ENCODE peak calls at places on chromosomes 2 and 18, in seven cellular contexts. U is CD8-positive, alpha-beta T cell; B is uterus; D is lower lobe of right lung; T is endodermal cell; I is body of pancreas; Z is tibial artery. R is an unnamed sample.

GRCh38 chr2:71950256-71951066 is 197.2 kb downstream of the CYP26B1 start:
- DNase-seq in U (no peak), B (peak), D (no peak), T (peak), I (peak), Z (peak), R (peak)

GRCh38 chr2:169363570-169364150 is 1.3 kb upstream of the LRP2 start:
- DNase-seq in U (peak), B (no peak), D (peak), T (peak), I (peak), Z (no peak), R (peak)

GRCh38 chr2:19609266-19609665 is 250.8 kb upstream of the OSR1 start:
- DNase-seq in U (no peak), B (no peak), D (no peak), T (no peak), I (no peak), Z (no peak), R (no peak)

GRCh38 chr2:195818521-195818920 is 161.5 kb downstream of the SLC39A10 start:
- DNase-seq in U (no peak), B (no peak), D (no peak), T (no peak), I (no peak), Z (no peak), R (no peak)

GRCh38 chr2:198498048-198498447 is 693.7 kb downstream of the PLCL1 start:
- DNase-seq in U (no peak), B (no peak), D (no peak), T (no peak), I (no peak), Z (no peak), R (no peak)

GRCh38 chr2:206230060-206230890 is 44.2 kb upstream of the ZDBF2 start:
- DNase-seq in U (no peak), B (no peak), D (no peak), T (peak), I (no peak), Z (no peak), R (no peak)

GRCh38 chr2:229927817-229928321 is 5.6 kb downstream of the FBXO36 start:
- DNase-seq in U (no peak), B (no peak), D (no peak), T (no peak), I (no peak), Z (no peak), R (no peak)

GRCh38 chr2:61759718-61760117 is 94.1 kb downstream of the FAM161A start:
- DNase-seq in U (no peak), B (no peak), D (no peak), T (no peak), I (no peak), Z (no peak), R (no peak)

GRCh38 chr2:230956827-230957755 is 32.0 kb upstream of the GPR55 start:
- DNase-seq in U (no peak), B (peak), D (no peak), T (peak), I (peak), Z (peak), R (no peak)

GRCh38 chr2:99317156-99317872 is 16.3 kb upstream of the LYG1 start:
- DNase-seq in U (no peak), B (no peak), D (no peak), T (no peak), I (no peak), Z (no peak), R (no peak)

GRCh38 chr2:5690231-5690630 is 2.0 kb upstream of the SOX11 start:
- DNase-seq in U (no peak), B (no peak), D (no peak), T (peak), I (no peak), Z (no peak), R (no peak)

GRCh38 chr2:172734711-172735645 is 667 bp upstream of the RAPGEF4 start:
- DNase-seq in U (no peak), B (no peak), D (no peak), T (peak), I (peak), Z (no peak), R (no peak)

GRCh38 chr2:132598536-132598935 is 71.5 kb downstream of the LYPD1 start:
- DNase-seq in U (no peak), B (no peak), D (no peak), T (no peak), I (no peak), Z (no peak), R (no peak)

GRCh38 chr18:67525328-67526110 is 9.0 kb upstream of the DSEL start:
- DNase-seq in U (no peak), B (peak), D (peak), T (peak), I (peak), Z (peak), R (peak)

GRCh38 chr2:47005687-47006086 is 90.1 kb upstream of the MCFD2 start:
- DNase-seq in U (no peak), B (no peak), D (no peak), T (no peak), I (no peak), Z (no peak), R (no peak)

GRCh38 chr2:47008381-47009280 is 93.0 kb upstream of the MCFD2 start:
- DNase-seq in U (no peak), B (peak), D (no peak), T (no peak), I (no peak), Z (peak), R (no peak)

GRCh38 chr2:47006374-47007220 is 91.0 kb upstream of the MCFD2 start:
- DNase-seq in U (no peak), B (no peak), D (no peak), T (no peak), I (no peak), Z (no peak), R (no peak)

GRCh38 chr2:47007826-47008225 is 92.2 kb upstream of the MCFD2 start:
- DNase-seq in U (no peak), B (no peak), D (no peak), T (no peak), I (no peak), Z (no peak), R (no peak)

DNA sequence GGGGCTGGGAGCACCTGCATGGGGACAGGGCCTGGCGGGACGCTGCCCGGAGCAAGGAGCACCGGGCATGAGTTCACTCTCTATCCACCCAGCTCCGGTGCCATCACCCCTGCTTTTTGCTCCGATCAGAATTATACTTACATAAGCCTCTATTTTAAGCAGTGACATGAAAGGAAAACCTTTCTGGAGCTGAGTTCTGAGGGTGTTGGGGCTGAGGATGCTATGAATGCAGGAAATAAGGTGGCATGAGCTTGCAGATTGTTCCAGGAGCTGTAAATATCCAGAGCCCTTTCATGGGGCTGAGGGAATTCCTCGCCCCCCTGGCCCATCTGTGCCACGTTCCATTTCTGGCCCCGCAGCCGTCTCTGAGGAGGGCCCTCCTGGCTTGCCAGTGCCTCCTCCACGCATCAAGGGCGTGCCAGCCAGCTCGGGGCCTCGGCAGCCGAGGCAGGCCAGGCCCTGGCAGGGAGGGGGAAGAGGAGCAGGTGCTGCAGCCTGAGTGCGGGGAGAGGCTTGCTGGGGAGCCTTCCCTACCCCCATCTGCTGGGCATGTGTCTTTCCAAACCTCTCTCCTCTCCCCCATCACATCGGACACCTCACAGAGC is 91.7 kb upstream of the MCFD2 start:
- DNase-seq in U (no peak), B (no peak), D (no peak), T (no peak), I (no peak), Z (no peak), R (no peak)
- TF ChIP-seq CTCF in U (no peak), B (no peak), D (no peak), T (no peak), I (no peak), Z (no peak), R (no peak)

DNA sequence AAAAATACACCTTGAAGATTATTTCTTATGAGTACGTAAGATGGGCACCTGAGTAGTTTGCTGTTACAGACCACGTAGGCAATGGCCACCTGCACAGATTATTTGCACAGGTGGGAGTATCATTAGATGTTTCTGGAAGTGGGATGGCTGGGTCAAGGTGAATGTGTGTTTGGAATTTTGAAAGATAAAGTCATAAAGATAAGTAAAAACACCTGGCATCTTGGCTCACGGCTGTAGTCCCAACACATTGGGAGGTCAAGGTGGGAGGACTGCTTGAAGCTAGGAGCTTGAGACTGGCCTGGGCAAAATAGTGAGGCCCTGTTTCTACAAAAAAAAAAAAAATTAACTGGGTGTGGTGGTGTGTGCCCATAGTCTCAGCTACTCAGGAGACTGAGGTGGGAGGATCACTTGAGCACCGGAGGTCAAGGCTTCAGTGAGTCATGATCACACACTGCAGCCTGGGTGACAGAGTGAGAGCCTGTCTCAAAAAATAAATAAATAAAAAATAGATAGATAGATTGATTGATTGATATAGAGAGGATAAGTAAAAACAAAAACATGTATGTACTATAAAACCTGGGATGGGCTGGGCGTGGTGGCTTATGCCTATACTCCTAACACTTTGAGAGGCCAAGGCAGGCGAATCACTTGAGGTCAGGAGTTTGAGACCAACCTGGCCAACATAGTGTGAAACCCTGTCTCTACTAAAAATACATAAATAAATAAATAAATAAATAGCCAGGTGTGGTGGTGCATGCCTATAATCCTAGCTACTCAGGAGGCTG is 30.4 kb downstream of the ODC1 start:
- DNase-seq in U (no peak), B (no peak), D (no peak), T (no peak), I (peak), Z (no peak), R (no peak)
- TF ChIP-seq CTCF in U (no peak), B (no peak), D (no peak), T (no peak), I (no peak), Z (no peak), R (no peak)

GRCh38 chr2:151826737-151827157 is 1.5 kb downstream of the ARL5A start:
- DNase-seq in U (no peak), B (no peak), D (no peak), T (no peak), I (no peak), Z (no peak), R (no peak)

GRCh38 chr2:151827564-151828142 is 568 bp downstream of the ARL5A start:
- DNase-seq in U (no peak), B (peak), D (no peak), T (peak), I (peak), Z (no peak), R (peak)

GRCh38 chr2:151819920-151820319 is 8.3 kb downstream of the ARL5A start:
- DNase-seq in U (no peak), B (no peak), D (no peak), T (no peak), I (no peak), Z (no peak), R (no peak)

GRCh38 chr2:151824886-151825285 is 3.3 kb downstream of the ARL5A start:
- DNase-seq in U (no peak), B (no peak), D (no peak), T (no peak), I (no peak), Z (no peak), R (no peak)

DNA sequence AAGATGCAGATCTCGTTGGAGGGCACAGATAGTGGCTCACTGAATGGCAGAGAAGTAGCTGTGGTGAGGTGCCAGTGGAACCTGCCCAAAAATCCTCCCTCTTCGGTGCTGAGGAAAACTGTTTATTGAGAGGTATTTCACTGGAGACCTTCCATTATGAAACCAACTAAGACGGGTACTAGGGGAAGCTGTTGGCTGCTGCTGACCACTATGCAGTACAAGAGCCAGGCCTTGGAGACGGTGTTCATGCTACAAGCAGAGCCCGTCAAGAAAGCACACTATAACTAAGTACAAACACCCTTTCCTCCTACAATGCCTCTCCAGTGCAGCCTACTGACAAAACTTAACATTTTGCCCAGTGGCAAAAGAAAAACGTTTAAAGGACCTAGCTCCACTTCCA is 4.6 kb downstream of the ARL5A start:
- DNase-seq in U (no peak), B (no peak), D (no peak), T (no peak), I (no peak), Z (no peak), R (no peak)
- TF ChIP-seq CTCF in U (no peak), B (no peak), D (no peak), T (no peak), I (no peak), Z (no peak), R (no peak)

GRCh38 chr2:216034065-216034464 is 20.7 kb upstream of the MREG start:
- DNase-seq in U (peak), B (peak), D (peak), T (peak), I (peak), Z (peak), R (peak)
- TF ChIP-seq CTCF in U (peak), B (peak), D (peak), T (peak), I (peak), Z (peak), R (peak)

GRCh38 chr2:32063310-32064020 is at the start of gene SPAST:
- DNase-seq in U (peak), B (peak), D (peak), T (peak), I (peak), Z (peak), R (peak)
- TF ChIP-seq CTCF in U (peak), B (peak), D (peak), T (peak), I (peak), Z (peak), R (peak)

GRCh38 chr2:6881036-6881435 is 3.5 kb downstream of the RSAD2 start:
- DNase-seq in U (no peak), B (no peak), D (no peak), T (no peak), I (no peak), Z (no peak), R (no peak)

GRCh38 chr2:6879011-6879410 is 1.4 kb downstream of the RSAD2 start:
- DNase-seq in U (no peak), B (no peak), D (no peak), T (no peak), I (no peak), Z (no peak), R (no peak)

GRCh38 chr2:6876299-6876698 is 1.3 kb upstream of the RSAD2 start:
- DNase-seq in U (no peak), B (no peak), D (no peak), T (no peak), I (no peak), Z (no peak), R (no peak)

GRCh38 chr2:6880200-6880733 is 2.7 kb downstream of the RSAD2 start:
- DNase-seq in U (no peak), B (no peak), D (no peak), T (no peak), I (no peak), Z (no peak), R (no peak)

GRCh38 chr2:6877402-6878305 is at the start of gene RSAD2:
- DNase-seq in U (peak), B (peak), D (peak), T (no peak), I (peak), Z (no peak), R (no peak)
- TF ChIP-seq CTCF in U (no peak), B (peak), D (no peak), T (no peak), I (no peak), Z (no peak), R (no peak)

DNA sequence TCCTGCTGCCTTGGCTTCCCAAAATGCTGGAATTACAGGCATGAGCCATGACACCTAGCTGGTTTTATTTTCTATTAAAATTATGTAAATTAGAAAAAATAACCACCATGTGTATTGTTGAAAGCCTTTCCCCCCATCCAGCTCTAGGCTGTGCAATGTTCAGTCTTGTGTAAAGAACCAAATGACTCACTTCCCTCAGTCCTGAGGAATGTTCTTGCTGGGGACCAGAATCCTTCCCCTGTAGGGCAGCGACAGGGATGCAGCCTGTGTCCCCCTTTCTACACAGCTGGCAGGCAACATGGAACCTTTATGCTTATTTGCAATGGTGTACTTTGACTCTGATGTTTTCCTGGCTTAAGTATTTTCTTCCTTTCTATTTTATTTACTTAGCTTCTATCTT is 29.4 kb downstream of the AOX1 start:
- DNase-seq in U (no peak), B (no peak), D (no peak), T (no peak), I (no peak), Z (no peak), R (no peak)
- TF ChIP-seq CTCF in U (no peak), B (no peak), D (no peak), T (peak), I (no peak), Z (no peak), R (no peak)

R was measured in mesothelial cell of epicardium.